ENCODE peak calls at places on chromosomes 11 and 22, in seven cellular contexts. Q is GM23338, V is tibial artery, J is neural progenitor cell, P is ovary, B is colonic mucosa, Z is lower lobe of right lung. N is an unnamed sample. For H3K36me3, the result is how much of the 10 kb centered on the place peaks cover.

GRCh38 chr11:75302346-75302745 is 49.1 kb downstream of the ARRB1 start:
- DNase-seq in Q (no peak), V (no peak), J (no peak), P (no peak), B (no peak), Z (no peak), N (no peak)

GRCh38 chr11:12889243-12889642 is 119.9 kb upstream of the RASSF10 start:
- DNase-seq in Q (no peak), V (peak), J (no peak), P (peak), B (no peak), Z (peak), N (no peak)

GRCh38 chr11:26027887-26028286 is 304.0 kb upstream of the ANO3 start:
- DNase-seq in Q (no peak), V (no peak), J (no peak), P (no peak), B (no peak), Z (no peak), N (no peak)

GRCh38 chr22:36510384-36510783 is 3.5 kb upstream of the FOXRED2 start:
- DNase-seq in Q (no peak), V (no peak), J (no peak), P (no peak), B (no peak), Z (no peak), N (no peak)

GRCh38 chr11:79040348-79040747 is 400.5 kb downstream of the TENM4 start:
- DNase-seq in Q (no peak), V (no peak), J (no peak), P (no peak), B (no peak), Z (no peak), N (no peak)

GRCh38 chr11:116073854-116074837 is 569.9 kb upstream of the CADM1 start:
- DNase-seq in Q (no peak), V (no peak), J (peak), P (no peak), B (no peak), Z (no peak), N (peak)

GRCh38 chr11:111726301-111726713 is 39.9 kb downstream of the PPP2R1B start:
- DNase-seq in Q (no peak), V (no peak), J (no peak), P (no peak), B (no peak), Z (no peak), N (no peak)

GRCh38 chr11:116454020-116454645 is 318.7 kb downstream of the BUD13 start:
- DNase-seq in Q (peak), V (no peak), J (peak), P (peak), B (peak), Z (no peak), N (peak)

GRCh38 chr11:99865951-99866350 is 821.1 kb upstream of the ARHGAP42 start:
- DNase-seq in Q (no peak), V (no peak), J (no peak), P (no peak), B (no peak), Z (no peak), N (no peak)

GRCh38 chr11:87128372-87128771 is 90.6 kb downstream of the TMEM135 start:
- DNase-seq in Q (no peak), V (no peak), J (no peak), P (no peak), B (no peak), Z (no peak), N (no peak)

GRCh38 chr11:17552392-17553248 is 5.6 kb downstream of the OTOG start:
- DNase-seq in Q (no peak), V (peak), J (no peak), P (no peak), B (no peak), Z (no peak), N (no peak)

GRCh38 chr11:109306322-109306721 is 115.7 kb upstream of the C11orf87 start:
- DNase-seq in Q (no peak), V (no peak), J (no peak), P (no peak), B (no peak), Z (no peak), N (no peak)

GRCh38 chr22:36194971-36195370 is 6.6 kb downstream of the APOL4 start:
- DNase-seq in Q (peak), V (no peak), J (peak), P (peak), B (peak), Z (peak), N (peak)

GRCh38 chr11:124315052-124315451 is 1.3 kb upstream of the OR8D1 start:
- DNase-seq in Q (no peak), V (no peak), J (no peak), P (no peak), B (no peak), Z (no peak), N (no peak)

GRCh38 chr22:36954251-36955014 is 41.0 kb downstream of the CSF2RB start:
- DNase-seq in Q (no peak), V (no peak), J (no peak), P (no peak), B (no peak), Z (no peak), N (no peak)

GRCh38 chr11:85444479-85444878 is 182.7 kb downstream of the DLG2 start:
- DNase-seq in Q (no peak), V (no peak), J (no peak), P (no peak), B (no peak), Z (no peak), N (no peak)

GRCh38 chr11:57249384-57250319 is 12.6 kb upstream of the APLNR start:
- DNase-seq in Q (peak), V (no peak), J (peak), P (peak), B (peak), Z (peak), N (peak)

GRCh38 chr22:26718905-26719304 is 61.5 kb downstream of the MIAT start:
- DNase-seq in Q (no peak), V (no peak), J (no peak), P (no peak), B (no peak), Z (no peak), N (no peak)

GRCh38 chr11:84924290-84924689 is 702.9 kb downstream of the DLG2 start:
- DNase-seq in Q (no peak), V (no peak), J (peak), P (no peak), B (no peak), Z (no peak), N (no peak)

GRCh38 chr22:28019360-28019759 is 100.3 kb upstream of the PITPNB start:
- DNase-seq in Q (no peak), V (peak), J (no peak), P (peak), B (no peak), Z (no peak), N (no peak)

GRCh38 chr11:554824-555499 is 5.6 kb downstream of the LMNTD2 start:
- DNase-seq in Q (peak), V (no peak), J (peak), P (no peak), B (peak), Z (peak), N (peak)

GRCh38 chr11:84890706-84891105 is 736.4 kb downstream of the DLG2 start:
- DNase-seq in Q (peak), V (no peak), J (peak), P (no peak), B (no peak), Z (no peak), N (peak)

DNA sequence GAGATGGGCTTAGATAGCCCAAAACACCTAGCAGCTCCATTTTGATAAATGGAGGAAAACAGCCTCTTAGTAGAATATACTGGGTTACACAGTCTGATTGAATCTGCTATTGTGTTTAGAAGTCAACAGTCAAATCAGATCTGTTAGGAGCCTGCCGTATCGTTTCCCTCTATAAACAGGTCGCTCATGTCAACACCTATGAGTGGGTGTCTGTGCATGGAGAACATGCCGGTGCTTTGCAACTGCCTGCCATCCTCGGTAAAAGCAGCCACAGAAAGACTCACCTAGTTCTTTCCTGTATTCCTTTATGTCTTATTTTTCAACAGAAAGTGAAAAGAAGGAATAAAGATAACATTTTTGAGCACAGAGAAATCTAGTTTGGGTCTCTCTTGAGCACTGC is 99.4 kb downstream of the ETS1 start:
- DNase-seq in Q (no peak), V (no peak), J (no peak), P (no peak), B (no peak), Z (no peak), N (no peak)
- H3K27ac ChIP-seq in Q (no peak), V (peak), J (no peak), P (no peak), B (no peak), Z (no peak), N (no peak)

GRCh38 chr11:130000552-130001176 is 2.0 kb downstream of the PRDM10 start:
- DNase-seq in Q (no peak), V (no peak), J (no peak), P (no peak), B (peak), Z (no peak), N (no peak)
- H3K4me3 ChIP-seq in Q (peak), V (peak), J (peak), P (no peak), B (peak), Z (peak), N (peak)

GRCh38 chr11:72704783-72705287 is 30.6 kb upstream of the PDE2A start:
- DNase-seq in Q (no peak), V (no peak), J (no peak), P (no peak), B (no peak), Z (no peak), N (no peak)
- H3K36me3 ChIP-seq in Q (under half), V (half or more), J (under half), P (under half), B (under half), Z (half or more), N (under half)

DNA sequence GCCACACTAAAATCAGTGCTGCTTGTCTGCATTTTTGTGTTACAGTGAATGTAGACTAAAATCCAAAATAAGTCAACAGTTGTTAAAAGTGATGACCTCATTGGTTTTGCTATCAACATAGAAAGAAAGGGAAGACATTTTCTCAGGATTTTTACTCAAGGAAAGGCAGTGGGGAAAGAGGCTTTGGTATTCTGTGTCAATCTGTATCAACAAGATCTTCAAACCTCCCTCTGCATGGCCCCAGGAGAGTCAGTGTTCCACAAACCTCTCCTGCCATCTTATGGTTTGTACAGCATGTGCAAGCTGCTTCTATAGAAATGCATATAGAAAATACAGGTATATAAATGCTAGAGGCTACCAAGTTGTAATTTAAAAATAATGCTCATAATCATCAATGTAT is 13.8 kb upstream of the OR51M1 start:
- DNase-seq in Q (peak), V (no peak), J (peak), P (no peak), B (no peak), Z (no peak), N (no peak)
- H3K27ac ChIP-seq in Q (no peak), V (no peak), J (no peak), P (no peak), B (no peak), Z (no peak), N (no peak)

GRCh38 chr22:43152355-43153071 is 1.2 kb downstream of the TSPO start:
- DNase-seq in Q (no peak), V (peak), J (no peak), P (peak), B (peak), Z (peak), N (no peak)

GRCh38 chr22:43153916-43154315 is 2.6 kb downstream of the TSPO start:
- DNase-seq in Q (no peak), V (no peak), J (no peak), P (no peak), B (no peak), Z (no peak), N (no peak)

GRCh38 chr22:43151251-43152000 is at the start of gene TSPO:
- DNase-seq in Q (peak), V (peak), J (peak), P (peak), B (peak), Z (peak), N (no peak)

GRCh38 chr22:43150731-43151206 is 590 bp upstream of the TSPO start:
- DNase-seq in Q (no peak), V (no peak), J (no peak), P (no peak), B (no peak), Z (no peak), N (no peak)

DNA sequence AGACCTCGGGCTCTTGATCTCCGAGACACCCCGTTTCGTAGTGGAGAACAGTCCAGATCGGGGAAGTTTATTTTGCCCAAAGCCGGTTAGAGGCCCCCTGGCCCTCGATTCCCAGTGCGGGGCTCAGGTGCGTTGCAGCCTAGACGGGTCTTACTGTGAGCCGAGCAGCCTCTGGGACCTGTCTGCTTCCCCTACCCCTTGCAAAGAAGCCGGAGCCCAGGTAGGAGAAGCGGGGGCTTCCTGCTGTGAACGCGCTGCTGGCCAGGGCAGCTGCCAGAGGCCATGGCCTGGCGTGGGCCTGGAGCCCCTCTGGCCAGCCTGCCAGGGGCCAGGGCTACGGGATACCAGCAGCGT is 619 bp downstream of the TSPO start:
- DNase-seq in Q (peak), V (no peak), J (no peak), P (no peak), B (no peak), Z (no peak), N (no peak)
- H3K4me3 ChIP-seq in Q (peak), V (peak), J (peak), P (peak), B (peak), Z (peak), N (no peak)

DNA sequence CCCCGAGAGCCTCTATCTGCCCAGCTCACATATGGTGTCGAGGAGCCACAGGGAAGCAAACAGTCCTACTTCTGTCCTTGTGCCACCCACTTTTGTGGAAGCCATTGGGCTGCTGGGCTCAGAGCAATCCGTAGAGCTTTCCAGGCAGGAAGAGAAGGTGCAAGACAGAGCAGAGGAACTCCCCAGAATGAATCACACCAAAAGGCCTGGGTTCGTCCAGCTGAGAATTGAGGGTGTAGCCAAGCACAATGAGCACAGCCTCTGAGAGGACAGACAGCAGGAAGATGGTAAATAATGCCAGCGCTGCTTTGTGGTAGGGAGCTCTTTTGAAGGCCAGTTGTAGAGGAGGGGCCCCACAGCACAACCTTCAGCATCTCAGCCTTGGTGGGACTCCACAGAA is 237.8 kb downstream of the GRIK4 start:
- DNase-seq in Q (no peak), V (no peak), J (no peak), P (no peak), B (no peak), Z (no peak), N (no peak)
- H3K36me3 ChIP-seq in Q (under half), V (under half), J (under half), P (under half), B (under half), Z (under half), N (under half)

DNA sequence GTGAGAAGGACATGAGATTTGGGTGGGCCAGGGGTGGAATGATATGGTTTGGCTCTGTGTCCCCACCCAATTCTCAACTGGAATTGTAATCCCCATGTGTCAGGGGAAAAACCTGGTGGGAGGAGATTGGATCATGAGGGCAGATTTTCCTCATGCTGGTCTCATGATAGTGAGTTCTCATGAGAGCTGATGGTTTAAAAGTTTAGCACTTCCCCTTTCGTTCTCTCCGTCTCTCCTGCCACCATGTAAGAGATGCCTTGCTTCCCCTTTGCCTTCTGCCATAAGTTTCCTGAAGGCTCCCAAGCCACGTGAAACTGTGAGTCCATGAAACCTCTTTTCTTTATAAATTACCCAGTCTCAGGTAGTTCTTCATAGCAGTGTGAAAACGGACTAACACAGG is 113.5 kb downstream of the FCHSD2 start:
- DNase-seq in Q (no peak), V (no peak), J (no peak), P (no peak), B (no peak), Z (no peak), N (no peak)
- H3K27ac ChIP-seq in Q (no peak), V (no peak), J (no peak), P (no peak), B (no peak), Z (peak), N (no peak)

GRCh38 chr22:42536166-42536565 is 16.6 kb upstream of the RRP7A start:
- DNase-seq in Q (no peak), V (no peak), J (no peak), P (no peak), B (no peak), Z (no peak), N (no peak)

GRCh38 chr22:42528591-42529307 is 9.2 kb upstream of the RRP7A start:
- DNase-seq in Q (no peak), V (no peak), J (no peak), P (no peak), B (no peak), Z (no peak), N (no peak)

DNA sequence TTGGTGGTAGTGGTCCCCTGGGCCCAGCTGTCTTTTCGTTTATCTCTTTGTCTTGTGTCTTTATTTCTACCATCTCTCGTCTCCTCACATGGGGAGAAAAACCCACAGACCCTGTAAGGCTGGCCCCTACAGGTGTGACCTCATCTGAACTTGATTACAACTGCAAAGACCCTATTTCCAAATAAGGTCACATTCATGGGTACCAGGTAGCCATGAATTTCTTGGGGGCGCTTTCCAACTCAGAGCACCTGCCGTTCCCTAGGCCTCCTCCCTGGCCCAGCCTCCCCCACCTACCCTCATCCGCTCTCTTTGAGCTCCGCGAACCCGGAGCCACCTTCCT is 14.0 kb upstream of the RRP7A start:
- DNase-seq in Q (peak), V (no peak), J (no peak), P (no peak), B (no peak), Z (no peak), N (no peak)
- H3K4me3 ChIP-seq in Q (no peak), V (no peak), J (no peak), P (no peak), B (no peak), Z (no peak), N (no peak)

N was measured in WERI-Rb-1.